ENCODE peak calls at places on chromosomes 2 and 18, in six cellular contexts. U is brain microvascular endothelial cell; Q is CD8-positive, alpha-beta T cell; X is upper lobe of right lung; L is right cardiac atrium; G is ascending aorta. V is an unnamed sample.
A peak's percentile ranks its signal among the peaks of the same experiment; 100 is the strongest.

GRCh38 chr2:186101603-186102002 is 363.0 kb downstream of the FSIP2 start:
- DNase-seq in U (no peak), Q (no peak), X (no peak), L (no peak), G (no peak), V (no peak)

GRCh38 chr2:60070851-60071250 is 482.6 kb downstream of the BCL11A start:
- DNase-seq in U (no peak), Q (no peak), X (no peak), L (no peak), G (no peak), V (no peak)

GRCh38 chr2:224579411-224579810 is 5.8 kb downstream of the CUL3 start:
- DNase-seq in U (no peak), Q (no peak), X (no peak), L (no peak), G (no peak), V (no peak)

GRCh38 chr2:75226099-75226498 is 26.8 kb upstream of the TACR1 start:
- DNase-seq in U (no peak), Q (no peak), X (no peak), L (no peak), G (no peak), V (no peak)

GRCh38 chr2:12463189-12463588 is 253.5 kb upstream of the TRIB2 start:
- DNase-seq in U (no peak), Q (no peak), X (no peak), L (no peak), G (no peak), V (no peak)

GRCh38 chr2:30920511-30920910 is 113.3 kb upstream of the CAPN13 start:
- DNase-seq in U (no peak), Q (no peak), X (no peak), L (no peak), G (no peak), V (no peak)

GRCh38 chr18:68399721-68400120 is 315.2 kb downstream of the TMX3 start:
- DNase-seq in U (no peak), Q (no peak), X (no peak), L (no peak), G (no peak), V (no peak)

GRCh38 chr2:160305081-160305750 is 105.1 kb upstream of the ITGB6 start:
- DNase-seq in U (peak; percentile 40), Q (no peak), X (no peak), L (no peak), G (no peak), V (no peak)

GRCh38 chr2:221514305-221515040 is 57.6 kb downstream of the EPHA4 start:
- DNase-seq in U (no peak), Q (no peak), X (no peak), L (no peak), G (no peak), V (no peak)

GRCh38 chr2:191544511-191545062 is 133.3 kb upstream of the NABP1 start:
- DNase-seq in U (no peak), Q (no peak), X (no peak), L (no peak), G (no peak), V (no peak)

GRCh38 chr2:219417374-219417773 is 803 bp upstream of the DES start:
- DNase-seq in U (no peak), Q (no peak), X (no peak), L (peak; percentile 78), G (no peak), V (peak; percentile 81)

GRCh38 chr18:35740616-35741015 is 159.1 kb downstream of the GALNT1 start:
- DNase-seq in U (no peak), Q (no peak), X (no peak), L (no peak), G (no peak), V (no peak)

GRCh38 chr18:499351-500229 is 911 bp downstream of the COLEC12 start:
- DNase-seq in U (peak; percentile 90), Q (no peak), X (peak; percentile 73), L (no peak), G (no peak), V (peak; percentile 66)

GRCh38 chr18:7979714-7980113 is 412.6 kb downstream of the PTPRM start:
- DNase-seq in U (no peak), Q (no peak), X (no peak), L (no peak), G (no peak), V (no peak)

GRCh38 chr18:32358529-32358928 is 112.2 kb downstream of the GAREM1 start:
- DNase-seq in U (no peak), Q (no peak), X (no peak), L (no peak), G (no peak), V (no peak)

GRCh38 chr2:88024509-88024908 is 8.2 kb upstream of the RNU2-63P start:
- DNase-seq in U (no peak), Q (no peak), X (no peak), L (no peak), G (no peak), V (no peak)

GRCh38 chr2:20541651-20542050 is 94.8 kb downstream of the RHOB start:
- DNase-seq in U (no peak), Q (no peak), X (no peak), L (no peak), G (no peak), V (no peak)

GRCh38 chr2:105361132-105361889 is 24.0 kb downstream of the C2orf49 start:
- DNase-seq in U (no peak), Q (peak; percentile 37), X (no peak), L (no peak), G (no peak), V (no peak)

GRCh38 chr2:232447638-232448472 is 8.1 kb upstream of the ALPI start:
- DNase-seq in U (no peak), Q (no peak), X (peak; percentile 64), L (no peak), G (peak; percentile 59), V (no peak)

GRCh38 chr2:234797566-234798250 is 154.1 kb upstream of the SH3BP4 start:
- DNase-seq in U (no peak), Q (no peak), X (no peak), L (no peak), G (no peak), V (no peak)

GRCh38 chr2:207768168-207768890 is 1.4 kb downstream of the FZD5 start:
- DNase-seq in U (no peak), Q (peak; percentile 25), X (peak; percentile 78), L (peak; percentile 76), G (peak; percentile 68), V (peak; percentile 56)

GRCh38 chr2:215002500-215002899 is 135.9 kb downstream of the ABCA12 start:
- DNase-seq in U (peak; percentile 35), Q (no peak), X (no peak), L (no peak), G (no peak), V (peak; percentile 13)

GRCh38 chr2:30300456-30301221 is 69.3 kb downstream of the LBH start:
- DNase-seq in U (peak; percentile 29), Q (no peak), X (no peak), L (no peak), G (no peak), V (peak; percentile 44)

GRCh38 chr2:68789603-68790002 is 55.0 kb downstream of the ARHGAP25 start:
- DNase-seq in U (no peak), Q (no peak), X (no peak), L (no peak), G (no peak), V (no peak)

GRCh38 chr2:192194065-192194865 is 468 bp downstream of the TMEFF2 start:
- DNase-seq in U (peak; percentile 4), Q (peak; percentile 16), X (peak; percentile 61), L (peak; percentile 61), G (peak; percentile 57), V (no peak)

GRCh38 chr2:169095631-169096105 is 26.3 kb downstream of the DHRS9 start:
- DNase-seq in U (peak; percentile 89), Q (no peak), X (no peak), L (no peak), G (no peak), V (peak; percentile 83)

GRCh38 chr2:66432801-66433694 is 1.9 kb upstream of the MEIS1 start:
- DNase-seq in U (peak; percentile 78), Q (no peak), X (peak; percentile 80), L (peak; percentile 94), G (peak; percentile 95), V (peak; percentile 93)

DNA sequence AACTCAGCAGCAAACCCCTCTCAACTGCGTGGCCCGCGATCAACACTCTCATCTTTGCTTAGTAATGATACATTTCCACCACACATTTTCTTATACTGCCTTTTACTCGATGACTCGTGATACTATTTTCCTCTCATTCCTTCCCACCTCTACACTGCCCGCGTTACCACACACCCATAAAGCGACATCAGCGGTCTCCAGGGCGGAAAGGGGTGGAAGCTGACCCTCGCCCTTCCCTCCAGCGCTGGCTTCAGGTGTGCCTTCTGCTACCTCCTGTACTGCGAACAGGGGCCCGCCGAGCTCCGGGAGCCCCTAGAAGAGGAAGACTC is 1.3 kb downstream of the NETO1 start:
- DNase-seq in U (no peak), Q (no peak), X (no peak), L (peak; percentile 45), G (no peak), V (no peak)
- H3K4me3 ChIP-seq in U (peak overlapping the region; percentile 51), Q (no peak overlapping the region), X (no peak overlapping the region), L (peak overlapping the region; percentile 65), G (no peak overlapping the region), V (peak overlapping the region; percentile 46)

DNA sequence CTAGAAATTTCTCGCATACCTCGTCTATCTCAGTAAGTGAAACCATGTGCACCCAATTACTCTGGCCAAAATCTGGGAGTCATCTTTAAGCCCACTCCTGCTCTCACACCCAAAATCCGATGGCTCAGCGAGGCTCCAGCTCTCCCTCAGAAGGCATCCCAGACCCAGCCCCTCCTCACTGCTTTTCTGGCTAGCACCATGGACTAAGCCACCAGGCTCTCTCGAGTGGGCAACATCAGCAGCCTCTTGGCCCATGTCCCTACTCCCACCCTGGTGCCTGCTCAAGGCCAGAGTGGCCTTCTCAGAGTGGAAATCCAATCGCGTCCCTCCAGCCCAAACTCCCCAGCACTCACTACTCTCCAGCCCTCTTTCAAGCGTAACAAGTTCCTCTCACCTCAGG is 27.2 kb downstream of the TNS1 start:
- DNase-seq in U (no peak), Q (no peak), X (peak; percentile 19), L (no peak), G (no peak), V (no peak)
- H3K4me3 ChIP-seq in U (no peak overlapping the region), Q (no peak overlapping the region), X (no peak overlapping the region), L (no peak overlapping the region), G (no peak overlapping the region), V (no peak overlapping the region)

GRCh38 chr18:77087391-77088141 is 45.0 kb downstream of the MBP start:
- DNase-seq in U (no peak), Q (no peak), X (peak; percentile 83), L (peak; percentile 88), G (peak; percentile 71), V (no peak)

GRCh38 chr18:77082316-77082715 is 50.3 kb downstream of the MBP start:
- DNase-seq in U (no peak), Q (no peak), X (no peak), L (no peak), G (no peak), V (no peak)

GRCh38 chr18:77086656-77087390 is 45.8 kb downstream of the MBP start:
- DNase-seq in U (no peak), Q (no peak), X (no peak), L (no peak), G (peak; percentile 64), V (no peak)

GRCh38 chr18:77086034-77086433 is 46.5 kb downstream of the MBP start:
- DNase-seq in U (peak; percentile 62), Q (no peak), X (no peak), L (no peak), G (peak; percentile 64), V (peak; percentile 23)

GRCh38 chr18:77084757-77085035 is 47.9 kb downstream of the MBP start:
- DNase-seq in U (no peak), Q (no peak), X (no peak), L (no peak), G (no peak), V (no peak)
- H3K4me3 ChIP-seq in U (no peak overlapping the region), Q (no peak overlapping the region), X (no peak overlapping the region), L (no peak overlapping the region), G (no peak overlapping the region), V (no peak overlapping the region)

GRCh38 chr18:11849279-11849678 is 1.9 kb upstream of the CHMP1B start:
- DNase-seq in U (no peak), Q (no peak), X (no peak), L (no peak), G (no peak), V (no peak)
- H3K4me3 ChIP-seq in U (no peak overlapping the region), Q (no peak overlapping the region), X (no peak overlapping the region), L (no peak overlapping the region), G (no peak overlapping the region), V (no peak overlapping the region)

V was measured in MG63.